ENCODE peak calls at places on chromosomes 1 and 21, in six cellular contexts. One of them, this sample, is unnamed.

GRCh38 chr1:82704966-82705365 is 904.2 kb downstream of the ADGRL2 start:
- DNase-seq in BE2C: no peak
- DNase-seq in HL-60: no peak
- DNase-seq in astrocyte of the cerebellum: no peak
- DNase-seq in GM12865: no peak
- DNase-seq in mucosa of descending colon: no peak
- DNase-seq in this sample: no peak

GRCh38 chr1:8705104-8705503 is 112.3 kb downstream of the RERE start:
- DNase-seq in BE2C: no peak
- DNase-seq in HL-60: no peak
- DNase-seq in astrocyte of the cerebellum: no peak
- DNase-seq in GM12865: no peak
- DNase-seq in mucosa of descending colon: no peak
- DNase-seq in this sample: no peak

GRCh38 chr1:62417351-62417999 is 19.4 kb upstream of the USP1 start:
- DNase-seq in BE2C: no peak
- DNase-seq in HL-60: no peak
- DNase-seq in astrocyte of the cerebellum: no peak
- DNase-seq in GM12865: no peak
- DNase-seq in mucosa of descending colon: no peak
- DNase-seq in this sample: no peak

GRCh38 chr1:52613611-52614373 is 11.6 kb downstream of the GPX7 start:
- DNase-seq in BE2C: no peak
- DNase-seq in HL-60: no peak
- DNase-seq in astrocyte of the cerebellum: no peak
- DNase-seq in GM12865: no peak
- DNase-seq in mucosa of descending colon: no peak
- DNase-seq in this sample: no peak

GRCh38 chr21:40706161-40706560 is 140.8 kb downstream of the DSCAM start:
- DNase-seq in BE2C: no peak
- DNase-seq in HL-60: no peak
- DNase-seq in astrocyte of the cerebellum: no peak
- DNase-seq in GM12865: no peak
- DNase-seq in mucosa of descending colon: no peak
- DNase-seq in this sample: no peak

GRCh38 chr1:75985827-75986226 is 53.6 kb upstream of the ASB17 start:
- DNase-seq in BE2C: no peak
- DNase-seq in HL-60: no peak
- DNase-seq in astrocyte of the cerebellum: no peak
- DNase-seq in GM12865: peak
- DNase-seq in mucosa of descending colon: no peak
- DNase-seq in this sample: no peak

GRCh38 chr1:8169364-8170058 is 143.4 kb upstream of the ERRFI1 start:
- DNase-seq in BE2C: peak
- DNase-seq in HL-60: peak
- DNase-seq in astrocyte of the cerebellum: peak
- DNase-seq in GM12865: peak
- DNase-seq in mucosa of descending colon: no peak
- DNase-seq in this sample: no peak

GRCh38 chr1:6906783-6907182 is 121.5 kb downstream of the CAMTA1 start:
- DNase-seq in BE2C: no peak
- DNase-seq in HL-60: no peak
- DNase-seq in astrocyte of the cerebellum: no peak
- DNase-seq in GM12865: no peak
- DNase-seq in mucosa of descending colon: no peak
- DNase-seq in this sample: peak

GRCh38 chr21:44459712-44460440 is 4.6 kb downstream of the LRRC3 start:
- DNase-seq in BE2C: no peak
- DNase-seq in HL-60: no peak
- DNase-seq in astrocyte of the cerebellum: no peak
- DNase-seq in GM12865: no peak
- DNase-seq in mucosa of descending colon: peak
- DNase-seq in this sample: no peak

GRCh38 chr1:88061106-88061829 is 622.8 kb upstream of the PKN2 start:
- DNase-seq in BE2C: peak
- DNase-seq in HL-60: peak
- DNase-seq in astrocyte of the cerebellum: peak
- DNase-seq in GM12865: peak
- DNase-seq in mucosa of descending colon: peak
- DNase-seq in this sample: peak

GRCh38 chr1:212485895-212486590 is 53.3 kb downstream of the NENF start:
- DNase-seq in BE2C: peak
- DNase-seq in HL-60: peak
- DNase-seq in astrocyte of the cerebellum: peak
- DNase-seq in GM12865: peak
- DNase-seq in mucosa of descending colon: peak
- DNase-seq in this sample: no peak

GRCh38 chr1:184617433-184618029 is 137.1 kb downstream of the EDEM3 start:
- DNase-seq in BE2C: no peak
- DNase-seq in HL-60: no peak
- DNase-seq in astrocyte of the cerebellum: no peak
- DNase-seq in GM12865: no peak
- DNase-seq in mucosa of descending colon: no peak
- DNase-seq in this sample: no peak

GRCh38 chr21:26077523-26077922 is 93.0 kb downstream of the APP start:
- DNase-seq in BE2C: no peak
- DNase-seq in HL-60: no peak
- DNase-seq in astrocyte of the cerebellum: no peak
- DNase-seq in GM12865: no peak
- DNase-seq in mucosa of descending colon: no peak
- DNase-seq in this sample: no peak

GRCh38 chr1:152942161-152942560 is 4.8 kb upstream of the SPRR5 start:
- DNase-seq in BE2C: no peak
- DNase-seq in HL-60: no peak
- DNase-seq in astrocyte of the cerebellum: no peak
- DNase-seq in GM12865: no peak
- DNase-seq in mucosa of descending colon: no peak
- DNase-seq in this sample: no peak

GRCh38 chr1:117708323-117709288 is 102.8 kb downstream of the TENT5C start:
- DNase-seq in BE2C: no peak
- DNase-seq in HL-60: no peak
- DNase-seq in astrocyte of the cerebellum: no peak
- DNase-seq in GM12865: no peak
- DNase-seq in mucosa of descending colon: no peak
- DNase-seq in this sample: no peak

GRCh38 chr1:2349821-2350220 is 41.5 kb downstream of the MORN1 start:
- DNase-seq in BE2C: no peak
- DNase-seq in HL-60: no peak
- DNase-seq in astrocyte of the cerebellum: no peak
- DNase-seq in GM12865: no peak
- DNase-seq in mucosa of descending colon: no peak
- DNase-seq in this sample: no peak

GRCh38 chr1:7356079-7356478 is 415.0 kb upstream of the VAMP3 start:
- DNase-seq in BE2C: no peak
- DNase-seq in HL-60: no peak
- DNase-seq in astrocyte of the cerebellum: no peak
- DNase-seq in GM12865: no peak
- DNase-seq in mucosa of descending colon: peak
- DNase-seq in this sample: no peak

GRCh38 chr1:198937231-198938031 is 298.6 kb downstream of the PTPRC start:
- DNase-seq in BE2C: peak
- DNase-seq in HL-60: peak
- DNase-seq in astrocyte of the cerebellum: peak
- DNase-seq in GM12865: peak
- DNase-seq in mucosa of descending colon: no peak
- DNase-seq in this sample: peak

GRCh38 chr1:198876371-198876871 is 237.6 kb downstream of the PTPRC start:
- DNase-seq in BE2C: peak
- DNase-seq in HL-60: no peak
- DNase-seq in astrocyte of the cerebellum: peak
- DNase-seq in GM12865: no peak
- DNase-seq in mucosa of descending colon: no peak
- DNase-seq in this sample: no peak

GRCh38 chr1:214476958-214477870 is 74.2 kb downstream of the PTPN14 start:
- DNase-seq in BE2C: no peak
- DNase-seq in HL-60: no peak
- DNase-seq in astrocyte of the cerebellum: peak
- DNase-seq in GM12865: no peak
- DNase-seq in mucosa of descending colon: no peak
- DNase-seq in this sample: no peak

GRCh38 chr1:9183898-9184297 is 50.7 kb upstream of the H6PD start:
- DNase-seq in BE2C: no peak
- DNase-seq in HL-60: no peak
- DNase-seq in astrocyte of the cerebellum: no peak
- DNase-seq in GM12865: no peak
- DNase-seq in mucosa of descending colon: no peak
- DNase-seq in this sample: no peak

GRCh38 chr21:33205476-33205875 is 24.3 kb upstream of the IFNAR2 start:
- DNase-seq in BE2C: no peak
- DNase-seq in HL-60: peak
- DNase-seq in astrocyte of the cerebellum: no peak
- DNase-seq in GM12865: peak
- DNase-seq in mucosa of descending colon: no peak
- DNase-seq in this sample: peak

GRCh38 chr1:151820940-151821339 is 10.7 kb downstream of the RORC start:
- DNase-seq in BE2C: peak
- DNase-seq in HL-60: no peak
- DNase-seq in astrocyte of the cerebellum: no peak
- DNase-seq in GM12865: no peak
- DNase-seq in mucosa of descending colon: no peak
- DNase-seq in this sample: no peak

GRCh38 chr1:230957580-230957989 is 21.1 kb downstream of the TTC13 start:
- DNase-seq in BE2C: no peak
- DNase-seq in HL-60: no peak
- DNase-seq in astrocyte of the cerebellum: no peak
- DNase-seq in GM12865: no peak
- DNase-seq in mucosa of descending colon: no peak
- DNase-seq in this sample: peak

GRCh38 chr21:39750670-39751069 is 5.7 kb downstream of the IGSF5 start:
- DNase-seq in BE2C: no peak
- DNase-seq in HL-60: no peak
- DNase-seq in astrocyte of the cerebellum: no peak
- DNase-seq in GM12865: no peak
- DNase-seq in mucosa of descending colon: no peak
- DNase-seq in this sample: no peak

GRCh38 chr1:2974701-2975301 is 46.5 kb upstream of the ACTRT2 start:
- DNase-seq in BE2C: no peak
- DNase-seq in HL-60: no peak
- DNase-seq in astrocyte of the cerebellum: no peak
- DNase-seq in GM12865: no peak
- DNase-seq in mucosa of descending colon: no peak
- DNase-seq in this sample: no peak

GRCh38 chr21:22223385-22223784 is 1225.2 kb downstream of the NCAM2 start:
- DNase-seq in BE2C: no peak
- DNase-seq in HL-60: no peak
- DNase-seq in astrocyte of the cerebellum: no peak
- DNase-seq in GM12865: peak
- DNase-seq in mucosa of descending colon: no peak
- DNase-seq in this sample: no peak

GRCh38 chr1:43786975-43787374 is 79.6 kb downstream of the ST3GAL3 start:
- DNase-seq in BE2C: peak
- DNase-seq in HL-60: no peak
- DNase-seq in astrocyte of the cerebellum: no peak
- DNase-seq in GM12865: no peak
- DNase-seq in mucosa of descending colon: peak
- DNase-seq in this sample: no peak

DNA sequence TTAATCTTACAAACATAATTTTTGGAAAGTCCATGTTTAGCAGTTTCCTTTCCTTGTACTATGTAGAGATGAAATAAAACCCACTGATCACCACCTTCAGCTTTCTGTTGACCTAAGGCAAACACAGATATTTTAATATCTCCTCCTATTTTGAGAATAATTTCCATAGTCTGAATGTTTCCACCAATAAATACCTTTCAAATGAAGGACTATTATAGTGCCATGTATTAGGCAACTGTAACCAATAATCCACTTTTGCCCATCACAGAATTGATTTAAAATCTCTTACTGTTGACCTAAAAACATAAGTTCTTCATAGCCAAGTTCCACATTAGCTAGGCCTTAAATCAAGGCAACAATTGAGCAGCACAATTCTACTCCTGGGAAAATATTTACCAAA is 1.8 kb downstream of the CDC42BPA start:
- DNase-seq in BE2C: no peak
- DNase-seq in HL-60: no peak
- DNase-seq in astrocyte of the cerebellum: no peak
- DNase-seq in GM12865: no peak
- DNase-seq in mucosa of descending colon: no peak
- DNase-seq in this sample: no peak
- H3K4me3 ChIP-seq in BE2C: peak
- H3K4me3 ChIP-seq in HL-60: no peak
- H3K4me3 ChIP-seq in astrocyte of the cerebellum: peak
- H3K4me3 ChIP-seq in GM12865: no peak
- H3K4me3 ChIP-seq in mucosa of descending colon: peak
- H3K4me3 ChIP-seq in this sample: no peak

GRCh38 chr1:57102957-57103356 is 137.1 kb upstream of the C8B start:
- DNase-seq in BE2C: no peak
- DNase-seq in HL-60: no peak
- DNase-seq in astrocyte of the cerebellum: no peak
- DNase-seq in GM12865: no peak
- DNase-seq in mucosa of descending colon: no peak
- DNase-seq in this sample: no peak
- H3K4me3 ChIP-seq in BE2C: no peak
- H3K4me3 ChIP-seq in HL-60: no peak
- H3K4me3 ChIP-seq in astrocyte of the cerebellum: no peak
- H3K4me3 ChIP-seq in GM12865: no peak
- H3K4me3 ChIP-seq in mucosa of descending colon: no peak
- H3K4me3 ChIP-seq in this sample: no peak

DNA sequence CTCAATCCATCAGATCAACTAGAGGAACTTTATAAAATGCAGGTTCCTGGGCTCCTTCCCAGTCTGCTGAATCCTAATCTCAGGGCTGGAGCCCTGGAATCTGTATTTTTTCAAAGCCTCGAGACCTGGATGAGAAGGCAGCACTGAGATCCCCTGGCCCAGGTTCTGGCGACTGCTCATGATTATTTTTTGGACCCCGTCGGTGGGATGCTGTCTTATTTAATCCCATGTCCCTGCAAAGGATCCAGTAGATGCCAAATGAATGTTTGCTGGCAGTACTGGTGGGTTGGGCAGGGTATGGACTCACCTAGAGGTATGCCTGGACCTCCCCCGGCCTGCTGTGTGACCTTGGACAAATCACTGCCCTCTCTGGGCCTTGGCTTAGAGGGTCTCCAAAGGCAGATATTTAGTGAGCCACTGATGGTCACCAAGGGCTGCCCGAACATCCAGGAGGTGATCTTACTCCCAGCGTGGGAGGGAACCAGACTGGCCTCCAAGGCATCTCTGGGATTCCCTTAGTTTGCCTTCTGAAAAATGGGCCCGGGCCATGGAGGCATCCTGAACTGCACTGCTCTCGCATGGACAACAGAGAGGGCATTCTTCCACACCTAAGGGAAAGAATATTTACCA is 91.6 kb upstream of the RUNX3 start:
- DNase-seq in BE2C: no peak
- DNase-seq in HL-60: no peak
- DNase-seq in astrocyte of the cerebellum: no peak
- DNase-seq in GM12865: peak
- DNase-seq in mucosa of descending colon: no peak
- DNase-seq in this sample: peak
- H3K4me3 ChIP-seq in BE2C: no peak
- H3K4me3 ChIP-seq in HL-60: no peak
- H3K4me3 ChIP-seq in astrocyte of the cerebellum: no peak
- H3K4me3 ChIP-seq in GM12865: peak
- H3K4me3 ChIP-seq in mucosa of descending colon: no peak
- H3K4me3 ChIP-seq in this sample: peak

DNA sequence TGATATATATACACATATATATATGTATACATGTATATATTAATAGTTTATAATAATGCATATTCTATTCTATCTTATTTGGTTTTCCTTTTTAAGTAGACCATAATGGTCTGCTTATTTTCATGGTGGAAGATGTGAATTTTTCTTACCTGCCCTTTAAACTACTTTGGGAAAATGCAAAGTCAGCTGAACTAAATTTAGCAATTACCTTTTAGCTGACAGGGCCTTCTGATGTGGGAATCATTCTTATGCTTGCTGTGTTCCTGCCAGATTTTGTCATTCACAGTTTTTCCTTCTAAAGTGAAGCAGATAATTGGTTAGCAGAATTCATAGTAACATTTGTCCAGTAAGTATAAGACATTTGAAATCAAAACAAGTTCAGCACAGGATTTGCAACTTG is 63.2 kb upstream of the SAMSN1 start:
- DNase-seq in BE2C: no peak
- DNase-seq in HL-60: no peak
- DNase-seq in astrocyte of the cerebellum: no peak
- DNase-seq in GM12865: no peak
- DNase-seq in mucosa of descending colon: no peak
- DNase-seq in this sample: no peak
- H3K4me3 ChIP-seq in BE2C: no peak
- H3K4me3 ChIP-seq in HL-60: no peak
- H3K4me3 ChIP-seq in astrocyte of the cerebellum: no peak
- H3K4me3 ChIP-seq in GM12865: no peak
- H3K4me3 ChIP-seq in mucosa of descending colon: no peak
- H3K4me3 ChIP-seq in this sample: no peak